ENCODE peak calls at places on chromosomes 4 and X, in five cellular contexts. A, Q, X, Y and L are unnamed samples.

GRCh38 chr4:89586864-89587263 is 250.1 kb downstream of the SNCA start:
- DNase-seq in A (no peak), Q (no peak), X (no peak), Y (no peak), L (no peak)

GRCh38 chr4:65665951-65666523 is 4.3 kb downstream of the EPHA5 start:
- DNase-seq in A (no peak), Q (no peak), X (no peak), Y (no peak), L (no peak)

GRCh38 chr4:154328030-154328429 is 163.6 kb downstream of the DCHS2 start:
- DNase-seq in A (no peak), Q (no peak), X (no peak), Y (no peak), L (no peak)

GRCh38 chr4:150089732-150090131 is 11.5 kb downstream of the DCLK2 start:
- DNase-seq in A (no peak), Q (no peak), X (no peak), Y (no peak), L (no peak)

GRCh38 chrX:52979568-52979967 is 21.2 kb upstream of the FAM156A start:
- DNase-seq in A (no peak), Q (no peak), X (no peak), Y (no peak), L (no peak)

GRCh38 chr4:32506067-32506466 is 1785.9 kb downstream of the PCDH7 start:
- DNase-seq in A (no peak), Q (no peak), X (no peak), Y (no peak), L (no peak)

GRCh38 chrX:72131317-72132294 is at the start of gene RTL5:
- DNase-seq in A (peak), Q (no peak), X (peak), Y (peak), L (peak)

GRCh38 chrX:69025802-69026301 is 139.4 kb downstream of the PJA1 start:
- DNase-seq in A (no peak), Q (no peak), X (no peak), Y (no peak), L (no peak)

GRCh38 chr4:52110171-52110570 is 59.1 kb downstream of the SPATA18 start:
- DNase-seq in A (no peak), Q (no peak), X (no peak), Y (no peak), L (no peak)

GRCh38 chrX:134158821-134159512 is 78.0 kb upstream of the CCDC160 start:
- DNase-seq in A (no peak), Q (no peak), X (no peak), Y (no peak), L (no peak)

GRCh38 chrX:17377047-17377692 is 2.2 kb downstream of the NHS start:
- DNase-seq in A (no peak), Q (no peak), X (no peak), Y (no peak), L (no peak)

GRCh38 chr4:20629180-20630115 is 70.8 kb upstream of the PACRGL start:
- DNase-seq in A (no peak), Q (no peak), X (no peak), Y (no peak), L (no peak)

GRCh38 chr4:175373031-175373430 is 439.0 kb downstream of the GPM6A start:
- DNase-seq in A (no peak), Q (no peak), X (no peak), Y (no peak), L (no peak)

GRCh38 chr4:121154103-121154515 is 10.0 kb downstream of the TNIP3 start:
- DNase-seq in A (no peak), Q (no peak), X (no peak), Y (peak), L (no peak)

GRCh38 chrX:46913710-46914109 is 1.5 kb downstream of the JADE3 start:
- DNase-seq in A (no peak), Q (no peak), X (no peak), Y (no peak), L (no peak)

GRCh38 chr4:25457053-25457715 is 80.1 kb downstream of the ANAPC4 start:
- DNase-seq in A (no peak), Q (no peak), X (no peak), Y (no peak), L (no peak)

GRCh38 chr4:42172921-42173320 is 20.5 kb upstream of the BEND4 start:
- DNase-seq in A (no peak), Q (no peak), X (no peak), Y (no peak), L (no peak)

GRCh38 chrX:14363719-14364118 is 165.6 kb upstream of the GLRA2 start:
- DNase-seq in A (no peak), Q (no peak), X (no peak), Y (no peak), L (no peak)

GRCh38 chr4:40121515-40121914 is 64.9 kb downstream of the N4BP2 start:
- DNase-seq in A (no peak), Q (no peak), X (no peak), Y (no peak), L (no peak)

GRCh38 chrX:120755066-120755846 is 120.4 kb downstream of the CT47B1 start:
- DNase-seq in A (no peak), Q (no peak), X (no peak), Y (no peak), L (no peak)

GRCh38 chrX:11591712-11592351 is 73.9 kb downstream of the ARHGAP6 start:
- DNase-seq in A (no peak), Q (no peak), X (no peak), Y (no peak), L (no peak)

GRCh38 chr4:54165011-54165410 is 64.1 kb upstream of the PDGFRA start:
- DNase-seq in A (no peak), Q (no peak), X (no peak), Y (no peak), L (no peak)

GRCh38 chr4:183295711-183296110 is 24.4 kb downstream of the CLDN22 start:
- DNase-seq in A (no peak), Q (no peak), X (no peak), Y (no peak), L (no peak)